ENCODE peak calls at places on chromosomes 13 and 19, in nine cellular contexts. U is IMR-90; X is left ventricle myocardium inferior; I is GM06990; J is tibial nerve; S is AG04450; K is CD8-positive, alpha-beta T cell; F is bronchial epithelial cell; P is heart right ventricle. Z is an unnamed sample.

GRCh38 chr13:26230703-26231102 is 8.6 kb upstream of the RNF6 start:
- DNase-seq in U (no peak), X (no peak), I (no peak), J (no peak), S (no peak), K (no peak), F (no peak), P (no peak), Z (no peak)

GRCh38 chr19:28292822-28293500 is 920.0 kb downstream of the UQCRFS1 start:
- DNase-seq in U (no peak), X (no peak), I (no peak), J (no peak), S (no peak), K (no peak), F (no peak), P (no peak), Z (peak)

GRCh38 chr19:871446-872265 is 12.2 kb downstream of the CFD start:
- DNase-seq in U (peak), X (no peak), I (no peak), J (no peak), S (no peak), K (no peak), F (peak), P (no peak), Z (peak)

GRCh38 chr19:3067549-3067948 is 5.3 kb upstream of the TLE5 start:
- DNase-seq in U (no peak), X (no peak), I (no peak), J (no peak), S (no peak), K (no peak), F (no peak), P (no peak), Z (no peak)

GRCh38 chr13:30803791-30804190 is 68.4 kb downstream of the ALOX5AP start:
- DNase-seq in U (no peak), X (no peak), I (no peak), J (no peak), S (no peak), K (no peak), F (no peak), P (no peak), Z (no peak)

GRCh38 chr13:24254151-24254810 is 55.1 kb upstream of the C1QTNF9 start:
- DNase-seq in U (no peak), X (no peak), I (no peak), J (no peak), S (peak), K (peak), F (no peak), P (no peak), Z (no peak)

GRCh38 chr19:53951436-53951835 is 11.3 kb upstream of the CACNG8 start:
- DNase-seq in U (no peak), X (no peak), I (no peak), J (no peak), S (no peak), K (no peak), F (no peak), P (no peak), Z (peak)

GRCh38 chr19:3520166-3521103 is 14.3 kb downstream of the FZR1 start:
- DNase-seq in U (no peak), X (no peak), I (no peak), J (no peak), S (no peak), K (no peak), F (peak), P (no peak), Z (peak)

GRCh38 chr19:36054733-36055686 is at the start of gene WDR62:
- DNase-seq in U (no peak), X (peak), I (peak), J (peak), S (peak), K (peak), F (no peak), P (peak), Z (peak)

GRCh38 chr19:47225746-47226425 is 5.1 kb downstream of the BBC3 start:
- DNase-seq in U (peak), X (peak), I (peak), J (peak), S (peak), K (peak), F (peak), P (peak), Z (peak)

GRCh38 chr13:39273953-39274352 is 235.7 kb downstream of the NHLRC3 start:
- DNase-seq in U (no peak), X (no peak), I (no peak), J (no peak), S (no peak), K (no peak), F (peak), P (no peak), Z (peak)

GRCh38 chr13:86052141-86052540 is 252.9 kb upstream of the SLITRK6 start:
- DNase-seq in U (no peak), X (no peak), I (no peak), J (no peak), S (no peak), K (no peak), F (no peak), P (no peak), Z (no peak)
- H3K4me3 ChIP-seq in U (no peak), X (no peak), I (no peak), J (no peak), S (no peak), K (no peak), F (no peak), P (no peak), Z (no peak)

DNA sequence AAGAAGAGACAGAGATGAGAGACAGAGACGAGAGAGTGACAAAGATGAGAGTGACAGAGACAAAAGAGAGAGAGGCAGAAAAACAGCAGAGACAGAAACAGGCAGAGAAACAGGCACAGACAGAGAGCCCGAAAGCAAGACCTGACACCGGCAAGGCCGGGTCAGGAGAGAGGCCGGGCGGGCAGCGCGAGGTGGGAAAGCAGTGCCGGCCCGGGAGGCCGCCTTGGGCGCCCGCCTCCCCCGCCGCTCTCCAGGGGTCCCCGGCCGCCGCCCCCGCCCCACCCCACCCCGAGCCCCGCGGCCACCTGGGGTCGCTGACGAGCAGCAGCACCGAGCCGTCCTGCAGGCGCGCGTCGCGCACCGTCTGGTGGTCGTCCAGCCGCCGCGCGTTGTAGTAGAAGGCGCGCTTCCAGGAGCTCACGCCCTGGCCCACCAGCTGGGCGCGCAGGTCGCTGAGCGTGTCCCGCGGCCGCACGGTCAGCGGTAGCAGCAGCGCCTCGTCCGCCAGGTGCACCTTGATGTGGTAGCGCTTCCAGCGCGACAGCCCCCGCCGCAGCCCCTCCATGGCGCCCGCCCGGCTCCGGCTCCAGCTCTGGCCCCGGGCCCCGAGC is at the start of gene TINCR:
- DNase-seq in U (no peak), X (no peak), I (no peak), J (no peak), S (no peak), K (no peak), F (no peak), P (no peak), Z (peak)
- H3K4me3 ChIP-seq in U (peak), X (peak), I (no peak), J (peak), S (no peak), K (no peak), F (peak), P (no peak), Z (peak)

GRCh38 chr19:48964205-48965032 is 690 bp upstream of the FTL start:
- DNase-seq in U (peak), X (peak), I (no peak), J (no peak), S (no peak), K (no peak), F (no peak), P (no peak), Z (peak)
- H3K4me3 ChIP-seq in U (peak), X (peak), I (peak), J (peak), S (peak), K (peak), F (peak), P (peak), Z (peak)

DNA sequence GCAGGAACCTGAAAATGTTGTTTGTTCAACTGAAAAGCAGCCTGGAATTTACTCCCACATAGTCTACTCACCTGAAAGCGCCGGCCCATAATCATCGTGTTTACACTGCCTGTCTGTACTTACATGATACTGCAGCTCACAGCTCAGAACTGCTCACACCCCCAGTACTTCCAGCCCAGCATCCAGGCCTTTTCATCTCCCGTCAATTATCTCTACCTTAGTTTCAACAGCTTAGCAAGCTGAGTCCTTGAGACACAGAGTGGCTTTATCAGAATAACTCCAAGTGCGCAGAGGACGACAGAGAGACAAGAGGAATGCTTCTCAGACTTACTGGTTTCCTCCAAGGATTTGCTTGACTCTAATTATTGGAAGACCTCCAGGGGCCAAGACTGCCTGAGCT is 555.9 kb downstream of the EFNB2 start:
- DNase-seq in U (no peak), X (no peak), I (no peak), J (no peak), S (no peak), K (no peak), F (peak), P (no peak), Z (no peak)
- H3K4me3 ChIP-seq in U (no peak), X (no peak), I (no peak), J (no peak), S (no peak), K (no peak), F (peak), P (no peak), Z (no peak)

GRCh38 chr13:20232556-20233277 is 598 bp upstream of the GJB6 start:
- DNase-seq in U (no peak), X (no peak), I (no peak), J (no peak), S (no peak), K (no peak), F (no peak), P (no peak), Z (no peak)
- H3K4me3 ChIP-seq in U (no peak), X (peak), I (no peak), J (no peak), S (no peak), K (peak), F (peak), P (peak), Z (peak)

GRCh38 chr13:28494861-28495585 is at the start of gene FLT1:
- DNase-seq in U (peak), X (peak), I (peak), J (no peak), S (no peak), K (peak), F (no peak), P (peak), Z (peak)

GRCh38 chr13:28497143-28497876 is 2.4 kb upstream of the FLT1 start:
- DNase-seq in U (no peak), X (no peak), I (no peak), J (no peak), S (no peak), K (no peak), F (no peak), P (no peak), Z (no peak)

GRCh38 chr13:28493740-28494536 is 990 bp downstream of the FLT1 start:
- DNase-seq in U (no peak), X (no peak), I (no peak), J (no peak), S (no peak), K (no peak), F (no peak), P (peak), Z (peak)

GRCh38 chr13:28494537-28494860 is 429 bp downstream of the FLT1 start:
- DNase-seq in U (no peak), X (no peak), I (no peak), J (no peak), S (no peak), K (no peak), F (no peak), P (no peak), Z (no peak)

DNA sequence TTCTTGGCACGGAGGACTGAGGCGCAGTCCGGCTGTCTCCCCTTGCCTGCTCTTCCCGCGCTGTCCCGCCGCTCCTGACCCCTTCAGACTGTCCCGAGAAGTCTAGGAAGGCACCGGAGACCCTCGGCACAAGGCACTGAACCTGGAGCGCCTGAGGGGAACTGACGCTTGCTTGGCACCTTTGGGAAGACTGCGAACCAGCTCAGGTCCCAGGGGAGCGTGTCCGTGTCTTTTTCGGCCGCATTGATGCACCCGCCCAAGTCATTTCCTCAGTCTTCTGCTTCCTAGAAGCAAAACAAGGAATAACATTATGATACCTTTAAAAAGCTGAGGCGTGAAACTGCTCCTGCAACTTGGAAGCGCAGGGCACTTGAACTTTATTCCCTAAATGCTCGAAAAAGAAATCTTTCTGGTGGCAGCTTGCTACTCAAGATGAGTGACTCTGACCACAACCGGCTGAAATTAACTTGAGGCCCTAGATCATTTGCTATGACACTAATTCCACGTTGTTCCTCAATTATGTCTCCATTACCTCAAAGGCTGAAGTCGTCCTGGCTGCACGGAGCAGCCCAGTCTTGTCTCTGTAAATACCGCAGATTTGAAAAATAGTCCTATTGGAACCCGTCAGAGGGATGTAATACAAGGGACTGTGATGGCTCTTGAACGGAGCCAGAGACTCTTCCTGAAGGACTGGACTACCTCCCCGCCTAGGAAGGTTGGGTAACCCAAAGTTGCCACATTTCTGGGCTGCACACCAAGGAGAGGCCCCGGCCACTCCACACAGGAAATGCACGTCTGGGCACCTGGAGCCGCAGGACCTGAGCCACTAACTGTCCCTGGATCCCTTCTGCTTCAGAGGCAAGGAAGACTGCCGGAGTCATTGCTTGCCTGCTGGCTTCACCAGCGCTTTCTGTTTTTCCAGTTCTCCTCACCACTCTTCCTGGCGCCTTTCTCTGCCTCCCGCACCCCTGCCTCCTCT is 947 bp upstream of the FLT1 start:
- DNase-seq in U (no peak), X (no peak), I (no peak), J (no peak), S (no peak), K (no peak), F (no peak), P (no peak), Z (peak)
- H3K4me3 ChIP-seq in U (peak), X (peak), I (peak), J (peak), S (peak), K (peak), F (no peak), P (peak), Z (peak)

DNA sequence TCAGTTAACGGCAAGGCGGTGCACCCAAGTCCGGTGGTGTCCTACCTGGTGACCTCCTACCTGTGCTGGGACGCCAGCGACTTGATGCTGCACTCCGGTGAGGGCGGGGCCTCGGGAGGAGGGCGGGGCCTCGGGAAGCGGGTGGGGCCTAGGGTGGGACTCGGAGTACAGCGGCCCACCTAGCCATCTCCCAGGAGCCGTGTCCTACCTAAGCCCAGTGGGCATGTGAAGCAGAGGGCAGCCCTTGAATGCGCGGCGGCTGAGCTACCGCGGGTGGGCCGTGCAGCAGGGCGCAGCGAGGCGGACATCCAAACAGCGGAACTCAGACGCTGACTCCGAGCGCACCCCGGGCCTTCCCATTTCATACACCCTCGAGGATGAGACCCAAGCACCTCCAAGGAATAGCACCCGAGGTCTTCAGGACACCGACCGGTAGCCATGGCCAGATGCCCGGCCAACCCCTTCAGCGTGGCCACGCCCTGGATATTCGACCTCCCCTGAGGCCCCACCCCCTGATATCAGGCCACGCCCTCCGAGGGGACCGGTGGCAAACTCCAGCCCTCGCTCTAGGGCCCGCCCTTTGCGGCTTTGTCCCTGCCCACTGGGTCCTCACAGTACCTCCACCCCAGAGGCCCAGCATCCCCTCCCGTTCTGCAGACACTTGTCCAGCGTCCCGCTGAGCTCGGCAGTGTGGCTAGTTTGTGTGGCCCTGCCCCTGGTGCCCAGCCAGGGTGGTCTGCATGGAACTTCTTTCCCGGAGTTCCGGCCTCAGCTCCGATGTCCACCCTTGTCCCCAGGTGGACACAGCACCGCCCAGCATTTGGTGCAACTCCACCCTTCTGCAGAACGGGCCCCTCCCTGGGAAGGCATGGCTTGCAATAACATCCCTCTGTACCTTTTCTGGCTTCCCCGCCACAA is 5.4 kb downstream of the KLK1 start:
- DNase-seq in U (no peak), X (peak), I (peak), J (no peak), S (no peak), K (no peak), F (no peak), P (peak), Z (peak)
- H3K4me3 ChIP-seq in U (peak), X (peak), I (peak), J (no peak), S (peak), K (peak), F (peak), P (peak), Z (peak)

GRCh38 chr19:31715249-31715944 is 366.2 kb upstream of the TSHZ3 start:
- DNase-seq in U (no peak), X (no peak), I (no peak), J (peak), S (no peak), K (no peak), F (no peak), P (no peak), Z (peak)
- H3K4me3 ChIP-seq in U (no peak), X (no peak), I (no peak), J (no peak), S (no peak), K (no peak), F (no peak), P (no peak), Z (no peak)

Z was measured in GM23338.